ENCODE peak calls at places on chromosome 13, in seven cellular contexts. S is HCT116, T is transverse colon, V is esophagus squamous epithelium, N is Peyer's patch, J is IMR-90, Z is uterus. G is an unnamed sample.

GRCh38 chr13:95246292-95247082 is 54.8 kb downstream of the ABCC4 start:
- DNase-seq in N (no peak), S (no peak), Z (no peak), V (no peak), J (no peak), T (no peak), G (no peak)

GRCh38 chr13:111005364-111005763 is 90.5 kb upstream of the ANKRD10 start:
- DNase-seq in Z (no peak), T (no peak), N (no peak), V (no peak), S (peak), J (peak), G (peak)

GRCh38 chr13:114151565-114152284 is 19.3 kb upstream of the RASA3 start:
- DNase-seq in T (peak), Z (no peak), N (peak), J (no peak), S (peak), V (no peak), G (peak)

GRCh38 chr13:89432997-89433396 is 1761.8 kb downstream of the SLITRK5 start:
- DNase-seq in N (no peak), T (no peak), Z (no peak), J (no peak), V (no peak), S (no peak), G (no peak)

GRCh38 chr13:97911311-97912138 is 42.0 kb upstream of the IPO5 start:
- DNase-seq in Z (no peak), T (no peak), J (peak), V (no peak), N (no peak), S (peak), G (peak)

GRCh38 chr13:71577127-71577526 is 289.9 kb downstream of the DACH1 start:
- DNase-seq in V (no peak), T (no peak), Z (no peak), S (no peak), J (no peak), N (no peak), G (no peak)

GRCh38 chr13:98771838-98772611 is 19.6 kb upstream of the SLC15A1 start:
- DNase-seq in J (no peak), V (no peak), N (no peak), T (no peak), Z (no peak), S (no peak), G (no peak)

GRCh38 chr13:91313581-91313980 is 33.9 kb upstream of the MIR17HG start:
- DNase-seq in N (no peak), T (no peak), Z (no peak), S (no peak), J (no peak), V (no peak), G (no peak)

GRCh38 chr13:104872153-104872552 is 1663.3 kb downstream of the EFNB2 start:
- DNase-seq in J (no peak), S (no peak), Z (no peak), V (no peak), T (no peak), N (no peak), G (no peak)

GRCh38 chr13:30398601-30399072 is 23.7 kb upstream of the UBE2L5 start:
- DNase-seq in V (no peak), T (peak), Z (no peak), J (peak), S (no peak), N (peak), G (no peak)

GRCh38 chr13:75633285-75633684 is 2.8 kb upstream of the LMO7 start:
- DNase-seq in N (no peak), T (no peak), S (no peak), V (no peak), Z (no peak), J (peak), G (peak)

GRCh38 chr13:48901786-48902185 is 73.9 kb upstream of the FNDC3A start:
- DNase-seq in N (no peak), S (no peak), T (no peak), V (no peak), Z (no peak), J (no peak), G (no peak)

GRCh38 chr13:108915634-108916497 is 286.5 kb downstream of the MYO16 start:
- DNase-seq in N (peak), Z (peak), V (peak), T (peak), S (peak), J (peak), G (peak)

DNA sequence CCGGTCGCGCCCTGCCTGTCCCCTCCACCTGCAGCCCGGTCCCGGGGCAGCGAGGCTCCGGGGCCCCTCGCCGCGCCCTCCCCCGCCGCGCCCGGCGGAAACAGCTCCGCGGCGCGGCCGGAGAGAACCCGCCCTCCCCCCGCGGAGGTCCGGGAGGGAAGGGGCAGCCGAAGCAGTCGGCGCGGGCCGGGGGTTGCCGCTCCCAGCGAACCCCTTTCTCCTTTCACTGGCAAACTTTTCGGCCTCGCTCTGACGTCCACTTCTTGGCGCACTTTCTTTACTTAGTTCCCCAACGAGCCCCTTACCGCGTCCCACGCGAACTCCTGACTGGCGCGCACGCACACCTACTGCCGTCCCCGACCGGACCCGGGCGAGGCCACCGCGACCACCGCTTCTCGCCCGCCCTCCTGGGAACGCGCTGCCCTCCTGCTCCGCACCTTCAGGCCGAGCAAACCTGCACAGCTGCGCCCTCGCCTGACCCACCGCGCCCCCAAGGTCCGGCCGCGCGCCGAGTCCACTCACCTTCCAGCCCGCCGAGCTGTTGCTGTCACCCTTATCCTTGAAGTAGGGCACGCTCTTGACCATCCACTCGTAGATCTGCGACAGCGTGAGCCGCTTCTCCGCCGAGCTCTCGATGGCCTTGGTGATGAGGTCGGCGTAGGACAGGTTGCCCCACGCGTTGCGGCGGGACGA is 1.2 kb downstream of the FOXO1 start:
- DNase-seq in Z (peak), J (no peak), V (no peak), S (no peak), T (peak), N (peak), G (no peak)
- TF ChIP-seq POLR2A in Z (no peak), J (no peak), V (no peak), S (no peak), T (no peak), N (no peak), G (no peak)

GRCh38 chr13:26253787-26254582 is at the start of gene CDK8:
- DNase-seq in S (peak), J (peak), V (peak), N (peak), Z (peak), T (peak), G (peak)
- TF ChIP-seq POLR2A in S (peak), J (peak), V (no peak), N (peak), Z (peak), T (peak), G (peak)

GRCh38 chr13:51995677-51996551 is 15.3 kb downstream of the ATP7B start:
- DNase-seq in V (no peak), Z (no peak), S (no peak), T (peak), J (no peak), N (no peak), G (no peak)
- TF ChIP-seq POLR2A in V (no peak), Z (no peak), S (no peak), T (no peak), J (no peak), N (no peak), G (no peak)

GRCh38 chr13:40387775-40388174 is 278.7 kb downstream of the FOXO1 start:
- DNase-seq in S (no peak), J (no peak), N (no peak), V (no peak), Z (no peak), T (no peak), G (no peak)

GRCh38 chr13:40388617-40389016 is 277.8 kb downstream of the FOXO1 start:
- DNase-seq in J (peak), T (peak), S (no peak), Z (no peak), N (peak), V (peak), G (no peak)

GRCh38 chr13:40386586-40386985 is 279.9 kb downstream of the FOXO1 start:
- DNase-seq in S (no peak), N (no peak), J (no peak), Z (no peak), V (no peak), T (no peak), G (no peak)

GRCh38 chr13:40390290-40391008 is 276.0 kb downstream of the FOXO1 start:
- DNase-seq in N (no peak), T (no peak), S (no peak), Z (no peak), J (no peak), V (no peak), G (no peak)

DNA sequence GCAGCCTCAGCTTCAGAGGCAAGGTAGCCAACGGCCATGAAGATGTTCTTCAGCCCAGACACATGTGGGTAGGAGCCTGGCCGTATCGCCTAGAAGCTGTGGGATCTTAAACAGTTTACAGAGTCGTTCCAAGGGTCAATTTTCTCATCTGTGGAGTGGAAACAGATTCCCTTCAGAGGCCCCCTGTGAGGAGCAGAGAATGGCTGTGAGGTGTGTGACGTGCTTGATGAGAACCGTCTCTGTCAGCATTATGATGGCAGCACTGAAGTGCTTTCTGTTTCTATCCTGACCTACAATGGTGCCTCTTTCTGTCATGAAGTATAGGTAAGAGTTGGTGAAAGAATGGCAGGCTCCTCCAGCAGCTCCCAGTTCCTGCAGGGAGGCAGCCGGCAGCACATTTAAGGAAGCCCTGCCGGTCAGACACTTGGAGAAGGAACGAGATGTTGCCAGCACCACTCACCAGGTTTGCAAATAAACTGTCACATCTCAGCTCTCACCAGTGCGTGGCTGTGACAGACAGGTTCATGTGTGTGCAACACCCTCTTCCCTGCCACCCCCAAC is 277.3 kb downstream of the FOXO1 start:
- DNase-seq in N (no peak), J (no peak), Z (no peak), V (no peak), T (no peak), S (no peak), G (no peak)
- TF ChIP-seq POLR2A in N (no peak), J (no peak), Z (no peak), V (no peak), T (no peak), S (no peak), G (no peak)